ENCODE peak calls at places on chromosomes 12 and 14, in six cellular contexts. J is endothelial cell of umbilical vein, V is HepG2, O is NB4, H is K562, Q is GM12878. L is an unnamed sample.

GRCh38 chr12:46998811-46999368 is 80.5 kb upstream of the PCED1B start:
- DNase-seq in J (peak), Q (no peak), V (no peak), H (no peak), O (no peak), L (no peak)

GRCh38 chr12:26088999-26089398 is 35.8 kb downstream of the BHLHE41 start:
- DNase-seq in O (peak), H (no peak), J (no peak), V (no peak), Q (peak), L (no peak)

GRCh38 chr12:93996321-93996720 is 152.1 kb upstream of the PLXNC1 start:
- DNase-seq in J (no peak), Q (no peak), V (no peak), O (no peak), H (no peak), L (no peak)

GRCh38 chr12:49867580-49868341 is 24.9 kb upstream of the BCDIN3D start:
- DNase-seq in O (no peak), J (no peak), V (no peak), H (no peak), Q (no peak), L (no peak)

GRCh38 chr12:58920102-58920955 is at the start of gene LRIG3:
- DNase-seq in H (peak), J (peak), O (no peak), Q (no peak), V (peak), L (peak)

GRCh38 chr14:82449926-82450325 is 916.3 kb upstream of the SEL1L start:
- DNase-seq in O (no peak), J (no peak), V (no peak), Q (no peak), H (no peak), L (no peak)

GRCh38 chr14:57943541-57943940 is 77.6 kb upstream of the SLC35F4 start:
- DNase-seq in O (no peak), J (no peak), H (no peak), V (no peak), Q (no peak), L (no peak)

GRCh38 chr14:101715209-101716076 is 46.1 kb upstream of the PPP2R5C start:
- DNase-seq in J (no peak), H (no peak), Q (no peak), O (no peak), V (no peak), L (no peak)

GRCh38 chr14:82500222-82500621 is 966.6 kb upstream of the SEL1L start:
- DNase-seq in O (no peak), J (no peak), V (no peak), H (no peak), Q (no peak), L (no peak)

GRCh38 chr14:28759056-28759657 is 7.4 kb upstream of the FOXG1 start:
- DNase-seq in O (no peak), Q (no peak), V (no peak), J (no peak), H (no peak), L (no peak)

GRCh38 chr12:10213168-10214130 is 772 bp downstream of the GABARAPL1 start:
- DNase-seq in H (peak), Q (no peak), V (peak), J (peak), O (peak), L (peak)

GRCh38 chr12:103839103-103839502 is 1.9 kb downstream of the NT5DC3 start:
- DNase-seq in H (no peak), O (peak), Q (no peak), J (no peak), V (peak), L (no peak)

GRCh38 chr12:31589896-31590729 is 823 bp downstream of the DENND5B start:
- DNase-seq in J (peak), Q (no peak), H (peak), O (peak), V (peak), L (peak)

GRCh38 chr12:106138646-106139421 is at the start of gene NUAK1:
- DNase-seq in J (peak), V (no peak), O (peak), Q (no peak), H (no peak), L (peak)

GRCh38 chr12:52537101-52537500 is 15.8 kb downstream of the KRT71 start:
- DNase-seq in V (no peak), J (no peak), Q (no peak), O (no peak), H (no peak), L (no peak)
- TF ChIP-seq MYC in V (no peak), J (no peak), Q (no peak), O (no peak), H (no peak), L (no peak)

GRCh38 chr14:59944909-59945308 is 25.0 kb downstream of the LRRC9 start:
- DNase-seq in J (no peak), Q (no peak), H (no peak), O (no peak), V (no peak), L (no peak)
- TF ChIP-seq CTCF in J (no peak), Q (no peak), H (no peak), O (no peak), V (no peak), L (no peak)

DNA sequence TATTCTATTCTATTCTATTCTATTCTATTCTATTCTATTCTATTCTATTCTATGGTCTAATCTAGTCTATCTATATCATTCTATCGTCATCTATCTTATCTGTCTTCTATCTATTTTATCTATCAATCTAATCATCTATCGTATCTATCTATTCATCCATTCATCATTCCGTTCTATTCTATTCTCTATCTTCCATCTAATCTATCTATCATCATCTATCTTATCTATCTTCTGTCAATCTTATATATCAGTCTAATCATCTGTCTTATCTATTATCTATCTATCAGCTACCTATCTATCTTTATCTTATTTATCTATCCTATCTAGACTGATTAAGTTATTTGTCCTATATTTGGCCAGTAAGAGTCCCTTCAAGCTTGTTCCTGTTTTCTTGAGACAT is 831.5 kb upstream of the TMEM132C start:
- DNase-seq in O (no peak), Q (no peak), V (no peak), J (no peak), H (no peak), L (no peak)
- TF ChIP-seq MYC in O (no peak), Q (no peak), V (no peak), J (no peak), H (no peak), L (no peak)

GRCh38 chr12:3810016-3810370 is 57.1 kb upstream of the CRACR2A start:
- DNase-seq in J (no peak), V (no peak), Q (no peak), H (no peak), O (no peak), L (no peak)

GRCh38 chr12:3805058-3805457 is 52.1 kb upstream of the CRACR2A start:
- DNase-seq in Q (no peak), V (no peak), O (no peak), H (no peak), J (no peak), L (no peak)

GRCh38 chr12:3809357-3810015 is 56.6 kb upstream of the CRACR2A start:
- DNase-seq in Q (no peak), J (no peak), O (no peak), H (no peak), V (no peak), L (no peak)

GRCh38 chr12:3815096-3815766 is 58.0 kb downstream of the PARP11 start:
- DNase-seq in H (no peak), Q (no peak), V (no peak), O (no peak), J (no peak), L (no peak)

DNA sequence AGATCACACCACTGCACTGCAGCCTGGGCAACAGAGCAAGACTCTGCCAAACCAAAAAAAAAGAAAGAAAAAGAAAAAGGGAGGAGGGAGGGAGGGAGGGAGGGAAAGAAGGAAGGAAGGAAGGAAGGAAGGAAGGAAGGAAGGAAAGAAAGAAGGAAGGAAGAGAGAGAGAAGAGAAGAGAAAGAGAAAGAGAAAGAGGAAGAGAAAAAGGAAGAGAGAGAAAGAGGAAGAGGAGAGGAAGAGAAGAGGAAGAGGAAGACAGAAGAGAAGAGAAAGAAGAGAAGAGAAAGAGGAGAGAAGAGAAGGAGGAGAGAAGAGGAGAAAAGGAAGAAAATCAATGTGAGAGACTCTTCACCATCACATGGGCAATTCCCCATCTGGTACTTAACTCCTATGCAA is 57.6 kb upstream of the CRACR2A start:
- DNase-seq in H (no peak), V (no peak), O (no peak), Q (no peak), J (no peak), L (no peak)
- TF ChIP-seq CTCF in H (no peak), V (no peak), O (no peak), Q (no peak), J (no peak), L (no peak)

GRCh38 chr14:58963873-58964597 is 224.4 kb upstream of the DAAM1 start:
- DNase-seq in J (no peak), O (no peak), Q (no peak), V (no peak), H (no peak), L (no peak)
- TF ChIP-seq MYC in J (no peak), O (no peak), Q (no peak), V (no peak), H (no peak), L (no peak)

GRCh38 chr12:67069451-67070306 is 199.5 kb upstream of the CAND1 start:
- DNase-seq in V (peak), J (no peak), O (peak), H (no peak), Q (no peak), L (peak)
- TF ChIP-seq CTCF in V (no peak), J (no peak), O (no peak), H (no peak), Q (no peak), L (no peak)

L was measured in A549.